ENCODE peak calls at places on chromosomes 12 and 14, in six cellular contexts. S is uterus, J is neuronal stem cell, I is heart left ventricle, Q is sigmoid colon, B is GM06990. G is an unnamed sample.

GRCh38 chr12:33472299-33472698 is 32.7 kb upstream of the SYT10 start:
- DNase-seq in S (no peak), J (no peak), I (no peak), Q (no peak), B (no peak), G (no peak)

GRCh38 chr12:1071182-1071581 is 80.2 kb downstream of the ERC1 start:
- DNase-seq in S (no peak), J (no peak), I (no peak), Q (no peak), B (no peak), G (no peak)

GRCh38 chr12:42332301-42332894 is 6.4 kb downstream of the PPHLN1 start:
- DNase-seq in S (peak; percentile 28), J (no peak), I (no peak), Q (no peak), B (peak; percentile 13), G (no peak)

GRCh38 chr14:99423434-99423833 is 57.2 kb downstream of the SETD3 start:
- DNase-seq in S (no peak), J (no peak), I (no peak), Q (no peak), B (no peak), G (no peak)

GRCh38 chr12:106301611-106302321 is 767 bp upstream of the TCP11L2 start:
- DNase-seq in S (peak; percentile 59), J (peak; percentile 24), I (peak; percentile 59), Q (peak; percentile 75), B (peak; percentile 59), G (peak; percentile 85)

GRCh38 chr12:60059180-60059579 is 463.4 kb downstream of the SLC16A7 start:
- DNase-seq in S (no peak), J (no peak), I (no peak), Q (no peak), B (no peak), G (no peak)

GRCh38 chr12:118498171-118498570 is 121.8 kb downstream of the SUDS3 start:
- DNase-seq in S (no peak), J (no peak), I (peak; percentile 50), Q (peak; percentile 62), B (no peak), G (no peak)

GRCh38 chr14:99996951-99997571 is 68.2 kb upstream of the EVL start:
- DNase-seq in S (no peak), J (no peak), I (no peak), Q (no peak), B (no peak), G (no peak)

GRCh38 chr12:118315821-118316220 is 56.9 kb downstream of the TAOK3 start:
- DNase-seq in S (no peak), J (no peak), I (no peak), Q (no peak), B (no peak), G (no peak)

DNA sequence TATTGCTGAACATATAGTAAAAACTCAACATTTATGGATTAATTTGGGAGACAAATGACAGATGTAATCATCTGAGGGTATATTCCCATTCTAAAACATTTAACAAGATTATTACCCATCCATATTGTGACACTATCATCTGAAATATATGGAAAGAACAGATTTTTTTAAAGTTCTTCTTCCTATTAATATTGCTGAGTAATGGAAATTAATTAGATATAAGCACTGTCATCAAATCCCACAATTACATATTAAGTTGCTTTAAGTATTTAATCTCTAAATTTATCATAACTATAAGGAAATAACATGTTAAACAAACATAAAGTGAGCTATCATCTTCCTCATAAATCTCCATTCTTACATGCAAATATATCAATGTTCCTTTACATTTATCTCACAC is 22.0 kb downstream of the EML5 start:
- DNase-seq in S (no peak), J (no peak), I (no peak), Q (no peak), B (no peak), G (no peak)
- H3K27me3 ChIP-seq in S (no peaks in the 10 kb centered on the region), J (no peaks in the 10 kb centered on the region), I (no peaks in the 10 kb centered on the region), Q (no peaks in the 10 kb centered on the region), B (no peaks in the 10 kb centered on the region), G (no peaks in the 10 kb centered on the region)

DNA sequence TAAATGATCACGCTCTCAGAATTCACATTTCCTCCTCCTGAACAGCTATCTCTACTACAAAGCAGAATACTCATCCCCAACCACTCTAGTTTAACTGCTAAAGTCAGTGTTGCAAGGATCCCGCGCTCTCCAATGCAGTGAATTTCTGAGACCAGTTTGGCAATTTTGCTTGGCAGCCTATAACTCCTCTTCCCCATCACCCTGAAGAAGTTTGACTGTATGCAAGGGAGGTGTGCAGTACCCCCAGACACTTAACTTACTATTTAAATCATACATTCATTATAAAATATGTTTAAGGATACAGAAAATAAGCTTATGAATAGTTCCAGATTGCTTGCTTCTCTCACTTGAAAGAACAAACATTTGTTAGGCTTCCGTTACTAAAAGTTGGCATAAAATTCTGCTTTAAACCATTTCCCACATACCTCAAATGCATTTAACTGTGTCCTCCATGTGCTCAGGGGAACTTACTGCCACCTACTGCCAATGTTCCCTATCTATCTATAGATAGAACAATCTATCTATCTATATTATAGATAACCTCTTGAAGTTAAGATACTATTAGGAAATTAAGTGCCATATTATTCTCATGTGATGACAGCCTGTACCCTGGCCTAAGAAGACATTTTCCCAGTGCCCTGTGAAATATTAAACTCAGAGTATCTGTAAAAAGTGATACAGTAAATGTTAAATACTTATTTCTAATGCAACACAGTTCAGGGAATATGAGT is 2.4 kb downstream of the LGR5 start:
- DNase-seq in S (no peak), J (no peak), I (no peak), Q (no peak), B (no peak), G (no peak)
- H3K27me3 ChIP-seq in S (no peaks in the 10 kb centered on the region), J (peaks cover 32% of the 10 kb centered on the region), I (peaks cover 72% of the 10 kb centered on the region), Q (peaks cover 11% of the 10 kb centered on the region), B (peaks cover 7% of the 10 kb centered on the region), G (peaks cover 61% of the 10 kb centered on the region)

DNA sequence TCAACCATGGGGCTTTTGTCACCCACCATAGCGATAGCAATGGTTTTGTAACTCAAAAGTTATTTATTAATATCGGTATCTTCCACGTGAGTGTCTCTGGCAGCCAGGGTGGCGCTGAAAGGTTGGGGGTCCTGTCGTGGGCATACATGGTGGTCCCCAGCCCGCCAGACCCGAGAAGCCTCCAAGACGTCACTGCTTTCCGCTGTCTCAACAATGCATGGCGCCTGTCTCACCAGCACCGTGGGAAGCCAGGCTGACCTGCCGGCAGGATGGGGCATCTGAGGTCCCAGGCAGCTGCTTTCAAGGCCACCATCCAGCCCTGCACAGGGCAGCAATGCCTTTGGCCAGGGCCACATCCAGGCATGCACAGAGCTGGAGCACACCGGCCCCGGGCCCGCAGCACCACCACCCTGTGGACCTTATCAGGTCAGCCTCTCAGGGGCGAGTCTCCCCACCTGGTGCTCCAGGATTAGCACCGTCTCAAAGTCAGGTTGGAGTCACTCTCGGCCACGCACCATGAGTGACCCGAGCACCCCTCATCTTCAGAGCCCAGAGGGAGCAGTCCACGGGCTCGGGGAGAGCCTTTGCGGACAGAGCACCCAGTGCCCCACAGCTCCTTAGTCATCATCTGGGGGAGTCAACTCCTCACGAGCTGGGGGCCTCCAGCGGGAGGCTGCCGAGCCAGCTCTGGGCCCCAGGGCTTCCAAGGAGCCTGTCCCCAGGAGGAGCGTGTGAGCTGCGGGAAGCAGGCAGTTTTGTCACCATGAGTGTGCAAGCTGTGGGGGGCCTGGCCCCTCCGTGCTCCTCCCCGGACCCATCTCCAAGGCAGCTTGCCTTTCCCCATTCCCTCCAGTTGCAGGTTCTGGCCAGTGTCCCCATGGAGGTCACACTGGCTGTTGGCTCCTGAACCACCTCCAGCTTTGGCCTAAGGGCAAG is 14.6 kb upstream of the C14orf180 start:
- DNase-seq in S (no peak), J (no peak), I (no peak), Q (no peak), B (no peak), G (no peak)
- H3K27me3 ChIP-seq in S (no peaks in the 10 kb centered on the region), J (no peaks in the 10 kb centered on the region), I (peaks cover 43% of the 10 kb centered on the region), Q (no peaks in the 10 kb centered on the region), B (peaks cover 5% of the 10 kb centered on the region), G (peaks cover 92% of the 10 kb centered on the region)

GRCh38 chr12:113467514-113468364 is 3.9 kb downstream of the LHX5 start:
- DNase-seq in S (no peak), J (no peak), I (no peak), Q (no peak), B (no peak), G (no peak)
- H3K27me3 ChIP-seq in S (peaks cover 18% of the 10 kb centered on the region), J (peaks cover 59% of the 10 kb centered on the region), I (peaks cover 100% of the 10 kb centered on the region), Q (peaks cover 71% of the 10 kb centered on the region), B (peaks cover 7% of the 10 kb centered on the region), G (peaks cover 100% of the 10 kb centered on the region)

GRCh38 chr12:97561321-97562230 is 99.0 kb downstream of the RMST start:
- DNase-seq in S (no peak), J (no peak), I (no peak), Q (no peak), B (no peak), G (no peak)

GRCh38 chr12:97557116-97557515 is 94.5 kb downstream of the RMST start:
- DNase-seq in S (no peak), J (no peak), I (no peak), Q (no peak), B (no peak), G (no peak)

GRCh38 chr12:97560359-97560758 is 97.8 kb downstream of the RMST start:
- DNase-seq in S (no peak), J (no peak), I (no peak), Q (no peak), B (no peak), G (no peak)

GRCh38 chr12:97556201-97556824 is 93.7 kb downstream of the RMST start:
- DNase-seq in S (no peak), J (no peak), I (peak; percentile 33), Q (no peak), B (no peak), G (no peak)

GRCh38 chr12:97560766-97561165 is 98.2 kb downstream of the RMST start:
- DNase-seq in S (no peak), J (no peak), I (no peak), Q (no peak), B (no peak), G (no peak)
- H3K27me3 ChIP-seq in S (no peaks in the 10 kb centered on the region), J (no peaks in the 10 kb centered on the region), I (no peaks in the 10 kb centered on the region), Q (no peaks in the 10 kb centered on the region), B (no peaks in the 10 kb centered on the region), G (no peaks in the 10 kb centered on the region)

GRCh38 chr14:53943751-53944083 is 12.9 kb downstream of the BMP4 start:
- DNase-seq in S (no peak), J (no peak), I (no peak), Q (no peak), B (no peak), G (no peak)
- H3K27me3 ChIP-seq in S (no peaks in the 10 kb centered on the region), J (peaks cover 31% of the 10 kb centered on the region), I (no peaks in the 10 kb centered on the region), Q (peaks cover 6% of the 10 kb centered on the region), B (no peaks in the 10 kb centered on the region), G (peaks cover 21% of the 10 kb centered on the region)

GRCh38 chr14:101630056-101630960 is 69.0 kb downstream of the DIO3 start:
- DNase-seq in S (no peak), J (no peak), I (no peak), Q (no peak), B (no peak), G (no peak)

GRCh38 chr14:101627913-101628257 is 66.6 kb downstream of the DIO3 start:
- DNase-seq in S (no peak), J (no peak), I (no peak), Q (no peak), B (no peak), G (no peak)

GRCh38 chr14:101628471-101628966 is 67.2 kb downstream of the DIO3 start:
- DNase-seq in S (peak; percentile 66), J (peak; percentile 69), I (peak; percentile 70), Q (peak; percentile 85), B (peak; percentile 75), G (no peak)

GRCh38 chr14:101626331-101626730 is 65.0 kb downstream of the DIO3 start:
- DNase-seq in S (no peak), J (no peak), I (no peak), Q (no peak), B (no peak), G (no peak)

GRCh38 chr14:101628975-101629374 is 67.7 kb downstream of the DIO3 start:
- DNase-seq in S (no peak), J (no peak), I (no peak), Q (no peak), B (no peak), G (no peak)
- H3K27me3 ChIP-seq in S (no peaks in the 10 kb centered on the region), J (peaks cover 3% of the 10 kb centered on the region), I (no peaks in the 10 kb centered on the region), Q (no peaks in the 10 kb centered on the region), B (no peaks in the 10 kb centered on the region), G (no peaks in the 10 kb centered on the region)